ENCODE peak calls at places on chromosomes 16 and 17, in five cellular contexts. O is HEK293T, Q is HFF-Myc, U is kidney tubule cell, G is NCI-H2081. V is an unnamed sample.

GRCh38 chr17:81923302-81924260 is 4.0 kb downstream of the MAFG start:
- DNase-seq in O (no peak), Q (no peak), U (peak), G (no peak), V (no peak)

GRCh38 chr16:57632568-57632967 is 4.1 kb downstream of the ADGRG1 start:
- DNase-seq in O (no peak), Q (no peak), U (peak), G (no peak), V (no peak)

GRCh38 chr17:75138519-75138918 is 7.0 kb upstream of the NT5C start:
- DNase-seq in O (no peak), Q (no peak), U (no peak), G (no peak), V (no peak)

GRCh38 chr17:77144227-77144626 is 3.5 kb downstream of the SEC14L1 start:
- DNase-seq in O (no peak), Q (no peak), U (no peak), G (no peak), V (no peak)

GRCh38 chr16:70430667-70431536 is 8.0 kb downstream of the ST3GAL2 start:
- DNase-seq in O (no peak), Q (no peak), U (peak), G (no peak), V (no peak)

GRCh38 chr17:82228278-82228841 is 482 bp upstream of the SLC16A3 start:
- DNase-seq in O (no peak), Q (no peak), U (no peak), G (no peak), V (no peak)

GRCh38 chr17:3892095-3892998 is 506 bp downstream of the CAMKK1 start:
- DNase-seq in O (peak), Q (no peak), U (peak), G (no peak), V (peak)

GRCh38 chr17:81285179-81285878 is 9.8 kb downstream of the SLC38A10 start:
- DNase-seq in O (no peak), Q (no peak), U (no peak), G (no peak), V (no peak)

GRCh38 chr17:49454050-49454449 is 39.4 kb upstream of the PHB1 start:
- DNase-seq in O (no peak), Q (no peak), U (peak), G (no peak), V (peak)

V was measured in SJCRH30.